ENCODE peak calls at places on chromosomes 16 and 17, in four cellular contexts. One of them, this sample, is unnamed.

GRCh38 chr16:12557808-12558207 is 245.9 kb downstream of the CPPED1 start:
- DNase-seq in PC-9: no peak
- DNase-seq in H9: no peak
- DNase-seq in fibroblast of lung: no peak
- DNase-seq in this sample: no peak

GRCh38 chr16:69772560-69773254 is 10.6 kb downstream of the WWP2 start:
- DNase-seq in PC-9: no peak
- DNase-seq in H9: no peak
- DNase-seq in fibroblast of lung: peak; percentile 26
- DNase-seq in this sample: no peak

GRCh38 chr17:37493249-37494027 is 3.7 kb downstream of the DUSP14 start:
- DNase-seq in PC-9: peak; percentile 7
- DNase-seq in H9: no peak
- DNase-seq in fibroblast of lung: peak; percentile 98
- DNase-seq in this sample: no peak

GRCh38 chr17:2267354-2267753 is 36.2 kb downstream of the SMG6 start:
- DNase-seq in PC-9: no peak
- DNase-seq in H9: no peak
- DNase-seq in fibroblast of lung: no peak
- DNase-seq in this sample: no peak

GRCh38 chr17:7590743-7591142 is 849 bp upstream of the SOX15 start:
- DNase-seq in PC-9: peak; percentile 68
- DNase-seq in H9: peak; percentile 86
- DNase-seq in fibroblast of lung: peak; percentile 76
- DNase-seq in this sample: no peak

GRCh38 chr16:66984902-66985311 is 3.5 kb upstream of the CES4A start:
- DNase-seq in PC-9: no peak
- DNase-seq in H9: no peak
- DNase-seq in fibroblast of lung: no peak
- DNase-seq in this sample: no peak

GRCh38 chr16:49755291-49755611 is 100.7 kb downstream of the ZNF423 start:
- DNase-seq in PC-9: no peak
- DNase-seq in H9: no peak
- DNase-seq in fibroblast of lung: peak; percentile 74
- DNase-seq in this sample: no peak

GRCh38 chr16:56450275-56450889 is 750 bp downstream of the NUDT21 start:
- DNase-seq in PC-9: no peak
- DNase-seq in H9: no peak
- DNase-seq in fibroblast of lung: peak; percentile 9
- DNase-seq in this sample: no peak

GRCh38 chr17:82588266-82589175 is 59.7 kb downstream of the WDR45B start:
- DNase-seq in PC-9: no peak
- DNase-seq in H9: no peak
- DNase-seq in fibroblast of lung: no peak
- DNase-seq in this sample: no peak

GRCh38 chr16:67966549-67967182 is 1.8 kb downstream of the SLC12A4 start:
- DNase-seq in PC-9: peak; percentile 41
- DNase-seq in H9: peak; percentile 88
- DNase-seq in fibroblast of lung: peak; percentile 57
- DNase-seq in this sample: no peak

GRCh38 chr17:75308732-75309629 is 19.7 kb upstream of the SLC25A19 start:
- DNase-seq in PC-9: peak; percentile 56
- DNase-seq in H9: no peak
- DNase-seq in fibroblast of lung: no peak
- DNase-seq in this sample: no peak

GRCh38 chr17:14302421-14303099 is 1.7 kb downstream of the HS3ST3B1 start:
- DNase-seq in PC-9: peak; percentile 41
- DNase-seq in H9: peak; percentile 83
- DNase-seq in fibroblast of lung: peak; percentile 77
- DNase-seq in this sample: no peak

GRCh38 chr17:31487648-31488263 is 96.3 kb downstream of the RAB11FIP4 start:
- DNase-seq in PC-9: peak; percentile 94
- DNase-seq in H9: peak; percentile 99
- DNase-seq in fibroblast of lung: peak; percentile 42
- DNase-seq in this sample: no peak

GRCh38 chr16:23071202-23072083 is 77.8 kb downstream of the USP31 start:
- DNase-seq in PC-9: no peak
- DNase-seq in H9: no peak
- DNase-seq in fibroblast of lung: peak; percentile 76
- DNase-seq in this sample: no peak

GRCh38 chr17:6796887-6797490 is 21.0 kb downstream of the FBXO39 start:
- DNase-seq in PC-9: no peak
- DNase-seq in H9: no peak
- DNase-seq in fibroblast of lung: peak; percentile 32
- DNase-seq in this sample: no peak

GRCh38 chr16:11560701-11561439 is 25.8 kb downstream of the LITAF start:
- DNase-seq in PC-9: no peak
- DNase-seq in H9: no peak
- DNase-seq in fibroblast of lung: no peak
- DNase-seq in this sample: no peak

GRCh38 chr16:62638964-62639861 is 603.0 kb upstream of the CDH8 start:
- DNase-seq in PC-9: no peak
- DNase-seq in H9: no peak
- DNase-seq in fibroblast of lung: no peak
- DNase-seq in this sample: peak; percentile 83

GRCh38 chr16:27432600-27432957 is 30.6 kb downstream of the IL21R start:
- DNase-seq in PC-9: peak; percentile 40
- DNase-seq in H9: peak; percentile 12
- DNase-seq in fibroblast of lung: peak; percentile 87
- DNase-seq in this sample: no peak

GRCh38 chr16:87086156-87086555 is 231.0 kb downstream of the C16orf95 start:
- DNase-seq in PC-9: no peak
- DNase-seq in H9: no peak
- DNase-seq in fibroblast of lung: peak; percentile 89
- DNase-seq in this sample: no peak

GRCh38 chr17:80673152-80673920 is 128.7 kb downstream of the RPTOR start:
- DNase-seq in PC-9: no peak
- DNase-seq in H9: no peak
- DNase-seq in fibroblast of lung: peak; percentile 62
- DNase-seq in this sample: no peak

GRCh38 chr16:67451061-67451703 is 20.3 kb downstream of the HSD11B2 start:
- DNase-seq in PC-9: no peak
- DNase-seq in H9: no peak
- DNase-seq in fibroblast of lung: no peak
- DNase-seq in this sample: no peak

GRCh38 chr16:65524997-65525396 is 403.1 kb upstream of the CDH11 start:
- DNase-seq in PC-9: no peak
- DNase-seq in H9: no peak
- DNase-seq in fibroblast of lung: peak; percentile 100
- DNase-seq in this sample: no peak
- H2AFZ ChIP-seq in PC-9: no peak overlapping the region
- H2AFZ ChIP-seq in H9: no peak overlapping the region
- H2AFZ ChIP-seq in fibroblast of lung: no peak overlapping the region
- H2AFZ ChIP-seq in this sample: no peak overlapping the region

GRCh38 chr17:45221997-45222272 is 250 bp downstream of the FMNL1 start:
- DNase-seq in PC-9: no peak
- DNase-seq in H9: no peak
- DNase-seq in fibroblast of lung: no peak
- DNase-seq in this sample: no peak

GRCh38 chr17:45222994-45223540 is 1.4 kb downstream of the FMNL1 start:
- DNase-seq in PC-9: no peak
- DNase-seq in H9: peak; percentile 43
- DNase-seq in fibroblast of lung: no peak
- DNase-seq in this sample: no peak

GRCh38 chr17:45222273-45222993 is 748 bp downstream of the FMNL1 start:
- DNase-seq in PC-9: no peak
- DNase-seq in H9: peak; percentile 68
- DNase-seq in fibroblast of lung: no peak
- DNase-seq in this sample: no peak

GRCh38 chr17:45220079-45220478 is 1.6 kb upstream of the FMNL1 start:
- DNase-seq in PC-9: no peak
- DNase-seq in H9: no peak
- DNase-seq in fibroblast of lung: no peak
- DNase-seq in this sample: no peak

DNA sequence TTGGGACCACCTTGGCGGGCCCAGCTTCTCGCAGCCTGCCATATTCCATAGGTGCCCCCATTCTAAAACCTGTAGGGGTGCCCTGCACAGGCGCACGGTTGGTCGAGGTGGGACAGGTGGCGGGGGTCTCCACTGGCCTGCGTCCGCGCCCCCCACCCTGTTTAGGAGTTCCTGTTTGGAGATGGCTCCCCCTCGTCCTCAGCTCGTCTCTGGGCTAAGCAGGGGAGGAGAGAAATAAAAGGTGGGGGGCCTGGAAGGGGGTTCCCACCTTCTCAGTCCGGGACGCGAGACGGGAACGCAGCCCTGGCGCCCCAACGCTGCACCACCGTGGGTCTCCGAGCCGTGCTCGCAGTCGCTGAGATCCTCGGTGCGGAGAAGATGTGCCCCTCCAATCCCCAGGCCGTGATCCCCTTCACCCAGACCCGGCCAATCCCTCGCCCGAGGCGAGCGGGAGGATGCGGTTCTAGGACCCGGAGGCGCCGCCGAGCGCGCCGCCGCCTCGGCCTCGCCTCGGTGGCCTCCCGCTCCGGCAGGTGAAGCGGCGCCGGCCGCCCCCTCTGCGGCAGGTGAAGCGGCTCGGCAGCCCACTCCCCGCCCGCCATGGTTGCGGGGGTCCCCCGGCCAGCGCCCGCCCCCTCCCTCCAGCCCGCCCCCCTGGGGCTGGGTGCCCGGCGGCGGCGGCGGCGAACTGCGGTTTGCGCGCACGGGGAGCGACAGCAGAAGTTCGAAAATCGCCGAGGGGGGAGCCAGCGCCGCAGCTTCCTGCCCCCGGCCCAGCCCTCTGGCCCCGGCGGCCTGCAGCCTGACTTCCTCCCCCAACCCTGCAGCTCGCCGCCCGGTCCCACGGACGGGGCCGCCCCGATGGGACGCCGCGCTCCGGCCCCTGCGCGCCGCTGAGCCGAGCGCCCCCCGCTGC is at the start of gene FMNL1:
- DNase-seq in PC-9: no peak
- DNase-seq in H9: no peak
- DNase-seq in fibroblast of lung: no peak
- DNase-seq in this sample: no peak
- H2AFZ ChIP-seq in PC-9: peak within 1 kb of the TSS; percentile 71
- H2AFZ ChIP-seq in H9: no peak within 1 kb of the TSS
- H2AFZ ChIP-seq in fibroblast of lung: no peak within 1 kb of the TSS
- H2AFZ ChIP-seq in this sample: peak within 1 kb of the TSS; percentile 66

DNA sequence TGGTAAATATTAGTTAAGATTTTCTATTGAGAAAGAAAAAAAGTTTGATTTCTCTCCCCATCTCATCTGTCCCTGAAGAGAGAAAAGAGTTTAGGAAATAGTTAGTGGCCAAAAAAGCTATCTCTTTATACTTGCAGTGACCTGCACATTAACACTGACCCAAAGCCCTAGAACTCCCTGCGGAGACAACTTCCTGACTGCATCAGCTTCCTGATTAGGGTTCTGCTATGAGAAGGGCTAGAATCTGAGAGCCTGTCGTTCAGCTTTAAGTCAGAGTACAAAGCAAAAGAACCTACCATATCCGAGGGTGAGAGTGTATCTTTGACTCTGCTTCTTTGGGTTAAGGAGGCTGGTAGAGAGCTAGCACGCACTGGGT is 24.7 kb downstream of the LIMD2 start:
- DNase-seq in PC-9: no peak
- DNase-seq in H9: peak; percentile 52
- DNase-seq in fibroblast of lung: no peak
- DNase-seq in this sample: no peak
- H2AFZ ChIP-seq in PC-9: no peak overlapping the region
- H2AFZ ChIP-seq in H9: no peak overlapping the region
- H2AFZ ChIP-seq in fibroblast of lung: no peak overlapping the region
- H2AFZ ChIP-seq in this sample: no peak overlapping the region

GRCh38 chr17:27571563-27572129 is 59.3 kb upstream of the LGALS9 start:
- DNase-seq in PC-9: no peak
- DNase-seq in H9: no peak
- DNase-seq in fibroblast of lung: no peak
- DNase-seq in this sample: no peak
- H2AFZ ChIP-seq in PC-9: no peak overlapping the region
- H2AFZ ChIP-seq in H9: no peak overlapping the region
- H2AFZ ChIP-seq in fibroblast of lung: no peak overlapping the region
- H2AFZ ChIP-seq in this sample: no peak overlapping the region